ENCODE peak calls at places on chromosomes 1 and 21, in ten cellular contexts. One of them, this sample, is unnamed.

GRCh38 chr1:17032741-17033140 is 21.0 kb upstream of the ATP13A2 start:
- DNase-seq in Peyer's patch: no peak
- DNase-seq in right cardiac atrium: no peak
- DNase-seq in DMS153: no peak
- DNase-seq in hepatocyte: no peak
- DNase-seq in stimulated activated CD8-positive, alpha-beta memory T cell treated with anti-CD3 and anti-CD28 coated beads, Interleukin-15, amount 100 ng/mL, for 24 hours: no peak
- DNase-seq in tibial artery: no peak
- DNase-seq in activated T-cell treated with anti-CD3 and anti-CD28 coated beads for 1 hour: no peak
- DNase-seq in HCT116: no peak
- DNase-seq in adipocyte: no peak
- DNase-seq in this sample: peak; percentile 45

GRCh38 chr1:201539561-201540404 is 856 bp downstream of the NAV1 start:
- DNase-seq in HCT116: no peak
- DNase-seq in DMS153: peak; percentile 73
- DNase-seq in Peyer's patch: no peak
- DNase-seq in adipocyte: peak; percentile 77
- DNase-seq in stimulated activated CD8-positive, alpha-beta memory T cell treated with anti-CD3 and anti-CD28 coated beads, Interleukin-15, amount 100 ng/mL, for 24 hours: no peak
- DNase-seq in right cardiac atrium: peak; percentile 84
- DNase-seq in hepatocyte: peak; percentile 71
- DNase-seq in tibial artery: peak; percentile 88
- DNase-seq in activated T-cell treated with anti-CD3 and anti-CD28 coated beads for 1 hour: no peak
- DNase-seq in this sample: peak; percentile 40

GRCh38 chr1:198157847-198158765 is 1.3 kb downstream of the NEK7 start:
- DNase-seq in activated T-cell treated with anti-CD3 and anti-CD28 coated beads for 1 hour: no peak
- DNase-seq in HCT116: no peak
- DNase-seq in right cardiac atrium: no peak
- DNase-seq in Peyer's patch: peak; percentile 32
- DNase-seq in adipocyte: peak; percentile 60
- DNase-seq in tibial artery: no peak
- DNase-seq in stimulated activated CD8-positive, alpha-beta memory T cell treated with anti-CD3 and anti-CD28 coated beads, Interleukin-15, amount 100 ng/mL, for 24 hours: no peak
- DNase-seq in hepatocyte: peak; percentile 18
- DNase-seq in DMS153: no peak
- DNase-seq in this sample: peak; percentile 32

GRCh38 chr1:202579806-202580205 is 130.4 kb downstream of the SYT2 start:
- DNase-seq in tibial artery: no peak
- DNase-seq in activated T-cell treated with anti-CD3 and anti-CD28 coated beads for 1 hour: no peak
- DNase-seq in adipocyte: peak; percentile 85
- DNase-seq in hepatocyte: no peak
- DNase-seq in DMS153: no peak
- DNase-seq in stimulated activated CD8-positive, alpha-beta memory T cell treated with anti-CD3 and anti-CD28 coated beads, Interleukin-15, amount 100 ng/mL, for 24 hours: no peak
- DNase-seq in Peyer's patch: no peak
- DNase-seq in right cardiac atrium: no peak
- DNase-seq in HCT116: no peak
- DNase-seq in this sample: peak; percentile 61

GRCh38 chr1:8165595-8166360 is 139.7 kb upstream of the ERRFI1 start:
- DNase-seq in right cardiac atrium: no peak
- DNase-seq in activated T-cell treated with anti-CD3 and anti-CD28 coated beads for 1 hour: no peak
- DNase-seq in HCT116: no peak
- DNase-seq in tibial artery: no peak
- DNase-seq in hepatocyte: no peak
- DNase-seq in Peyer's patch: no peak
- DNase-seq in adipocyte: no peak
- DNase-seq in stimulated activated CD8-positive, alpha-beta memory T cell treated with anti-CD3 and anti-CD28 coated beads, Interleukin-15, amount 100 ng/mL, for 24 hours: no peak
- DNase-seq in DMS153: no peak
- DNase-seq in this sample: no peak

GRCh38 chr1:116493484-116494350 is 77.1 kb downstream of the CD58 start:
- DNase-seq in Peyer's patch: no peak
- DNase-seq in tibial artery: no peak
- DNase-seq in hepatocyte: no peak
- DNase-seq in activated T-cell treated with anti-CD3 and anti-CD28 coated beads for 1 hour: no peak
- DNase-seq in DMS153: no peak
- DNase-seq in adipocyte: no peak
- DNase-seq in HCT116: no peak
- DNase-seq in right cardiac atrium: no peak
- DNase-seq in stimulated activated CD8-positive, alpha-beta memory T cell treated with anti-CD3 and anti-CD28 coated beads, Interleukin-15, amount 100 ng/mL, for 24 hours: no peak
- DNase-seq in this sample: no peak

GRCh38 chr1:95084317-95085176 is 11.8 kb upstream of the ALG14 start:
- DNase-seq in Peyer's patch: peak; percentile 25
- DNase-seq in adipocyte: peak; percentile 56
- DNase-seq in HCT116: peak; percentile 47
- DNase-seq in DMS153: no peak
- DNase-seq in hepatocyte: peak; percentile 55
- DNase-seq in tibial artery: no peak
- DNase-seq in right cardiac atrium: no peak
- DNase-seq in activated T-cell treated with anti-CD3 and anti-CD28 coated beads for 1 hour: no peak
- DNase-seq in stimulated activated CD8-positive, alpha-beta memory T cell treated with anti-CD3 and anti-CD28 coated beads, Interleukin-15, amount 100 ng/mL, for 24 hours: no peak
- DNase-seq in this sample: no peak

GRCh38 chr1:48254254-48254653 is 31.7 kb downstream of the SLC5A9 start:
- DNase-seq in adipocyte: no peak
- DNase-seq in HCT116: no peak
- DNase-seq in stimulated activated CD8-positive, alpha-beta memory T cell treated with anti-CD3 and anti-CD28 coated beads, Interleukin-15, amount 100 ng/mL, for 24 hours: no peak
- DNase-seq in activated T-cell treated with anti-CD3 and anti-CD28 coated beads for 1 hour: no peak
- DNase-seq in Peyer's patch: no peak
- DNase-seq in right cardiac atrium: no peak
- DNase-seq in tibial artery: no peak
- DNase-seq in DMS153: no peak
- DNase-seq in hepatocyte: no peak
- DNase-seq in this sample: no peak

GRCh38 chr1:182394055-182394775 is 2.6 kb upstream of the GLUL start:
- DNase-seq in hepatocyte: no peak
- DNase-seq in stimulated activated CD8-positive, alpha-beta memory T cell treated with anti-CD3 and anti-CD28 coated beads, Interleukin-15, amount 100 ng/mL, for 24 hours: no peak
- DNase-seq in DMS153: no peak
- DNase-seq in Peyer's patch: no peak
- DNase-seq in right cardiac atrium: no peak
- DNase-seq in activated T-cell treated with anti-CD3 and anti-CD28 coated beads for 1 hour: no peak
- DNase-seq in HCT116: no peak
- DNase-seq in adipocyte: no peak
- DNase-seq in tibial artery: no peak
- DNase-seq in this sample: no peak

GRCh38 chr1:113456967-113457366 is 66.7 kb downstream of the MAGI3 start:
- DNase-seq in right cardiac atrium: no peak
- DNase-seq in DMS153: peak; percentile 12
- DNase-seq in activated T-cell treated with anti-CD3 and anti-CD28 coated beads for 1 hour: no peak
- DNase-seq in HCT116: peak; percentile 90
- DNase-seq in hepatocyte: peak; percentile 54
- DNase-seq in stimulated activated CD8-positive, alpha-beta memory T cell treated with anti-CD3 and anti-CD28 coated beads, Interleukin-15, amount 100 ng/mL, for 24 hours: no peak
- DNase-seq in adipocyte: peak; percentile 92
- DNase-seq in tibial artery: no peak
- DNase-seq in Peyer's patch: no peak
- DNase-seq in this sample: peak; percentile 91

GRCh38 chr1:80417651-80418050 is 1383.1 kb upstream of the ADGRL2 start:
- DNase-seq in hepatocyte: no peak
- DNase-seq in tibial artery: no peak
- DNase-seq in DMS153: no peak
- DNase-seq in HCT116: no peak
- DNase-seq in activated T-cell treated with anti-CD3 and anti-CD28 coated beads for 1 hour: no peak
- DNase-seq in stimulated activated CD8-positive, alpha-beta memory T cell treated with anti-CD3 and anti-CD28 coated beads, Interleukin-15, amount 100 ng/mL, for 24 hours: no peak
- DNase-seq in Peyer's patch: no peak
- DNase-seq in right cardiac atrium: no peak
- DNase-seq in adipocyte: peak; percentile 72
- DNase-seq in this sample: peak; percentile 17

GRCh38 chr1:58397187-58397820 is 149.2 kb downstream of the OMA1 start:
- DNase-seq in Peyer's patch: no peak
- DNase-seq in right cardiac atrium: no peak
- DNase-seq in tibial artery: no peak
- DNase-seq in hepatocyte: peak; percentile 17
- DNase-seq in adipocyte: peak; percentile 39
- DNase-seq in activated T-cell treated with anti-CD3 and anti-CD28 coated beads for 1 hour: no peak
- DNase-seq in stimulated activated CD8-positive, alpha-beta memory T cell treated with anti-CD3 and anti-CD28 coated beads, Interleukin-15, amount 100 ng/mL, for 24 hours: no peak
- DNase-seq in HCT116: no peak
- DNase-seq in DMS153: no peak
- DNase-seq in this sample: no peak

GRCh38 chr21:23016617-23017016 is 2018.4 kb downstream of the NCAM2 start:
- DNase-seq in adipocyte: no peak
- DNase-seq in HCT116: no peak
- DNase-seq in right cardiac atrium: no peak
- DNase-seq in Peyer's patch: no peak
- DNase-seq in DMS153: no peak
- DNase-seq in stimulated activated CD8-positive, alpha-beta memory T cell treated with anti-CD3 and anti-CD28 coated beads, Interleukin-15, amount 100 ng/mL, for 24 hours: no peak
- DNase-seq in tibial artery: no peak
- DNase-seq in activated T-cell treated with anti-CD3 and anti-CD28 coated beads for 1 hour: no peak
- DNase-seq in hepatocyte: peak; percentile 35
- DNase-seq in this sample: no peak

GRCh38 chr1:113818585-113818984 is 6.3 kb upstream of the RSBN1 start:
- DNase-seq in tibial artery: no peak
- DNase-seq in DMS153: no peak
- DNase-seq in activated T-cell treated with anti-CD3 and anti-CD28 coated beads for 1 hour: no peak
- DNase-seq in stimulated activated CD8-positive, alpha-beta memory T cell treated with anti-CD3 and anti-CD28 coated beads, Interleukin-15, amount 100 ng/mL, for 24 hours: no peak
- DNase-seq in adipocyte: no peak
- DNase-seq in hepatocyte: no peak
- DNase-seq in Peyer's patch: no peak
- DNase-seq in right cardiac atrium: no peak
- DNase-seq in HCT116: no peak
- DNase-seq in this sample: no peak

GRCh38 chr1:213988639-213989070 is 882 bp downstream of the PROX1 start:
- DNase-seq in tibial artery: no peak
- DNase-seq in activated T-cell treated with anti-CD3 and anti-CD28 coated beads for 1 hour: no peak
- DNase-seq in HCT116: no peak
- DNase-seq in Peyer's patch: no peak
- DNase-seq in adipocyte: no peak
- DNase-seq in right cardiac atrium: peak; percentile 44
- DNase-seq in hepatocyte: peak; percentile 50
- DNase-seq in DMS153: peak; percentile 69
- DNase-seq in stimulated activated CD8-positive, alpha-beta memory T cell treated with anti-CD3 and anti-CD28 coated beads, Interleukin-15, amount 100 ng/mL, for 24 hours: no peak
- DNase-seq in this sample: no peak